ENCODE peak calls at places on chromosomes 11 and 22, in nine cellular contexts. T is foreskin fibroblast, Q is ovary, L is HL-60, B is kidney, W is A549, S is SK-N-SH, V is B cell, I is neural progenitor cell. F is an unnamed sample.

GRCh38 chr11:1572200-1573076 is at the start of gene DUSP8:
- DNase-seq in V (peak), I (peak), Q (peak), T (peak), W (peak), B (peak), L (peak), S (peak), F (no peak)

GRCh38 chr11:10581481-10582019 is 13.1 kb upstream of the LYVE1 start:
- DNase-seq in L (peak), Q (peak), T (no peak), I (no peak), W (no peak), S (no peak), V (no peak), B (no peak), F (no peak)

GRCh38 chr22:28869736-28870135 is 13.6 kb upstream of the ZNRF3 start:
- DNase-seq in S (peak), V (no peak), L (no peak), Q (no peak), W (no peak), T (no peak), I (no peak), B (no peak), F (no peak)

GRCh38 chr11:48207881-48208280 is 8.7 kb upstream of the OR4B1 start:
- DNase-seq in I (no peak), V (no peak), T (no peak), B (no peak), Q (no peak), S (no peak), W (no peak), L (no peak), F (no peak)

GRCh38 chr22:47549741-47550340 is 787.4 kb downstream of the TBC1D22A start:
- DNase-seq in Q (no peak), W (no peak), B (no peak), V (no peak), S (no peak), T (no peak), I (no peak), L (no peak), F (no peak)

GRCh38 chr22:27223317-27224177 is 566.2 kb downstream of the MIAT start:
- DNase-seq in L (no peak), S (no peak), I (no peak), V (no peak), B (no peak), T (peak), Q (no peak), W (peak), F (no peak)

GRCh38 chr11:93648168-93648567 is 13.3 kb upstream of the CEP295 start:
- DNase-seq in W (peak), I (peak), S (no peak), L (no peak), B (no peak), V (no peak), T (no peak), Q (no peak), F (no peak)

GRCh38 chr22:25025586-25025985 is 73.1 kb downstream of the KIAA1671 start:
- DNase-seq in L (no peak), V (no peak), W (no peak), T (no peak), S (no peak), Q (no peak), I (no peak), B (no peak), F (no peak)

GRCh38 chr11:60345489-60345888 is 18.4 kb downstream of the MS4A6E start:
- DNase-seq in L (no peak), I (peak), W (peak), B (no peak), S (no peak), T (no peak), Q (no peak), V (no peak), F (no peak)

GRCh38 chr11:108002476-108002875 is 6.2 kb upstream of the CUL5 start:
- DNase-seq in T (no peak), V (no peak), L (no peak), Q (no peak), I (no peak), S (no peak), W (no peak), B (no peak), F (no peak)

GRCh38 chr11:134756811-134757540 is 344.9 kb upstream of the B3GAT1 start:
- DNase-seq in S (no peak), V (no peak), I (no peak), L (no peak), W (no peak), Q (no peak), T (no peak), B (no peak), F (no peak)

GRCh38 chr11:103202048-103202651 is 92.9 kb downstream of the DYNC2H1 start:
- DNase-seq in Q (no peak), B (no peak), L (no peak), W (peak), V (no peak), S (peak), I (peak), T (peak), F (no peak)

GRCh38 chr11:84722583-84723108 is 904.5 kb downstream of the DLG2 start:
- DNase-seq in Q (no peak), I (peak), L (no peak), B (no peak), S (no peak), T (no peak), V (no peak), W (peak), F (no peak)

GRCh38 chr11:122843281-122844150 is 5.2 kb downstream of the CRTAM start:
- DNase-seq in B (no peak), Q (no peak), L (no peak), I (no peak), S (no peak), W (no peak), V (peak), T (no peak), F (no peak)

GRCh38 chr11:65744699-65745042 is 24.1 kb upstream of the RNASEH2C start:
- DNase-seq in S (no peak), V (no peak), Q (no peak), L (no peak), B (no peak), I (no peak), W (no peak), T (no peak), F (no peak)

GRCh38 chr22:32325811-32326237 is 31.8 kb upstream of the RFPL3 start:
- DNase-seq in T (no peak), S (no peak), B (peak), V (no peak), W (no peak), L (no peak), I (no peak), Q (no peak), F (no peak)

GRCh38 chr11:35098850-35099249 is 40.1 kb upstream of the CD44 start:
- DNase-seq in B (no peak), S (no peak), I (no peak), Q (no peak), V (no peak), T (no peak), W (no peak), L (no peak), F (no peak)

GRCh38 chr11:47340980-47341775 is 11.3 kb downstream of the MYBPC3 start:
- DNase-seq in Q (no peak), V (peak), I (no peak), L (no peak), W (no peak), S (no peak), T (no peak), B (peak), F (no peak)

GRCh38 chr11:44782478-44782877 is 55.7 kb downstream of the TSPAN18 start:
- DNase-seq in V (no peak), B (no peak), Q (no peak), I (no peak), S (no peak), T (no peak), L (no peak), W (no peak), F (no peak)

GRCh38 chr11:67390947-67391303 is 861 bp upstream of the RAD9A start:
- DNase-seq in Q (no peak), T (no peak), B (no peak), I (no peak), W (no peak), L (no peak), V (no peak), S (no peak), F (no peak)

GRCh38 chr11:75388386-75389275 is 10.7 kb upstream of the RPS3 start:
- DNase-seq in W (peak), L (peak), S (peak), V (peak), I (peak), Q (peak), B (peak), T (peak), F (no peak)

GRCh38 chr11:31641477-31642062 is 132.0 kb downstream of the ELP4 start:
- DNase-seq in I (peak), B (no peak), S (peak), V (no peak), Q (no peak), T (peak), L (no peak), W (peak), F (no peak)

GRCh38 chr11:86459002-86459385 is 84.3 kb downstream of the CCDC81 start:
- DNase-seq in Q (no peak), V (no peak), I (no peak), S (no peak), L (no peak), B (no peak), W (no peak), T (no peak), F (no peak)
- TF ChIP-seq CTCF in Q (no peak), V (no peak), I (no peak), S (no peak), L (no peak), B (no peak), W (no peak), T (no peak), F (no peak)

GRCh38 chr11:69153661-69154060 is 2.1 kb upstream of the SMIM38 start:
- DNase-seq in S (no peak), Q (no peak), I (no peak), T (no peak), V (no peak), W (no peak), B (no peak), L (no peak), F (no peak)
- TF ChIP-seq CTCF in S (no peak), Q (no peak), I (no peak), T (no peak), V (no peak), W (no peak), B (no peak), L (no peak), F (no peak)

GRCh38 chr11:69472766-69473519 is 8.5 kb upstream of the LINC01488 start:
- DNase-seq in B (peak), T (no peak), S (no peak), W (no peak), V (no peak), L (no peak), Q (no peak), I (no peak), F (peak)
- TF ChIP-seq CTCF in B (no peak), T (no peak), S (no peak), W (no peak), V (no peak), L (no peak), Q (no peak), I (no peak), F (no peak)

GRCh38 chr22:48572951-48573350 is 1254.7 kb downstream of the BRD1 start:
- DNase-seq in W (no peak), Q (no peak), L (no peak), T (no peak), B (peak), S (no peak), V (no peak), I (no peak), F (no peak)

GRCh38 chr22:48576333-48577013 is 1251.2 kb downstream of the BRD1 start:
- DNase-seq in S (peak), T (no peak), L (no peak), V (no peak), W (no peak), B (peak), I (peak), Q (no peak), F (no peak)

GRCh38 chr22:48573766-48574165 is 1253.9 kb downstream of the BRD1 start:
- DNase-seq in I (no peak), T (no peak), L (no peak), B (peak), V (no peak), Q (no peak), W (no peak), S (no peak), F (no peak)

GRCh38 chr22:48575567-48576332 is 1251.9 kb downstream of the BRD1 start:
- DNase-seq in I (peak), T (no peak), W (no peak), V (no peak), S (peak), B (peak), Q (no peak), L (no peak), F (no peak)

GRCh38 chr22:48574776-48575566 is 1252.7 kb downstream of the BRD1 start:
- DNase-seq in L (peak), Q (peak), V (no peak), T (no peak), B (peak), W (peak), I (peak), S (peak), F (no peak)
- TF ChIP-seq CTCF in L (no peak), Q (peak), V (no peak), T (no peak), B (peak), W (peak), I (peak), S (no peak), F (peak)

GRCh38 chr22:23984430-23984829 is 4.5 kb downstream of the GSTT2 start:
- DNase-seq in I (no peak), W (peak), V (peak), B (no peak), S (peak), Q (no peak), T (peak), L (peak), F (no peak)
- TF ChIP-seq CTCF in I (no peak), W (peak), V (peak), B (peak), S (peak), Q (peak), T (peak), L (peak), F (no peak)

GRCh38 chr22:22689621-22690345 is 45.4 kb downstream of the GGTLC2 start:
- DNase-seq in V (no peak), S (no peak), W (no peak), B (no peak), I (no peak), T (no peak), L (no peak), Q (no peak), F (peak)

GRCh38 chr22:22684605-22685561 is 40.5 kb downstream of the GGTLC2 start:
- DNase-seq in T (peak), B (no peak), V (peak), W (peak), L (no peak), S (no peak), Q (no peak), I (peak), F (no peak)

GRCh38 chr22:22691055-22691454 is 46.6 kb downstream of the GGTLC2 start:
- DNase-seq in V (no peak), W (no peak), B (no peak), S (no peak), I (no peak), T (no peak), L (no peak), Q (no peak), F (peak)

GRCh38 chr22:22685586-22685985 is 41.2 kb downstream of the GGTLC2 start:
- DNase-seq in L (no peak), T (no peak), S (no peak), W (no peak), V (no peak), Q (no peak), I (no peak), B (no peak), F (no peak)

DNA sequence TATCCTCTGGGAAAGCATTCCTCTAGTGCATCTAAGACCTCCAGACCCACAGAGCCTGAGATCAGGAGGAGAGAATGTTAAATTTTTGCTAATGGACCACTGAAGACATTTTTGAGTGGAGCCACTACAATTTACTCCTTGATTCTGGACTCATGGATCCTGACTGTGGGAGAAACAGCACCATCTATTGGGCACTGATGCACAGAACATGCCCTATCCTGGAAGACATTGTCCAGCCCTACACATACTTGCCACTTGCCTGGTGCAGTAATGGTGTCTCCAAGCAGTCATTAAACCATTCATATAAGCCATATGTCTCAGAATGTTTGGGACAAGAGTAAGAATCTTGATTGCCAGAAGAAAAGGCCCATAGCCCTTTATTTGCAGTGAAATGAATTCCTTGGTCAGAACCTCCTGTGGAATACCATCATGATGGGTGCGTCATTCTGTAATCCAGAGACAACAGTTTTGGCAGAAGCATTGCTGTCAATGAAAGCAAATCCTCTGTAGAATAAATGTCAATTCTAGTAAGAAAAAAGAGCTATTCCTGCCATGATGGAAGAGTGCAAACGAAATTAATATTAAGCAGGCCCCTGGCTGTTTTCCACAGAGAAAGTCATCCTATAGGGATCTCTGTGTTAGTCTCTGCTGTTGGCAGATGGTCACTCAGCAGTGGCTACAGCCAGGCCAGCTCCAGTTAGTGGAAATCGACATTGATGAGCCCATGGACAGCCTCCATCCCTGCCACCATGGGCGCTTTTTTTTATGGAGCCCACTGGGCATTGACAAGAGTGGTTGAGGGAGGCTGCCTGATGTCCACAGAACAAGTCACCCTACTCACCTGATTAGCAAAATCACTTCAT is 43.5 kb downstream of the GGTLC2 start:
- DNase-seq in B (no peak), T (peak), S (peak), W (peak), L (no peak), V (no peak), Q (peak), I (peak), F (peak)
- TF ChIP-seq CTCF in B (peak), T (peak), S (peak), W (peak), L (peak), V (peak), Q (peak), I (peak), F (peak)

GRCh38 chr11:121456816-121457431 is 4.2 kb upstream of the SORL1-AS1 start:
- DNase-seq in B (no peak), I (no peak), W (no peak), V (no peak), L (no peak), Q (no peak), S (no peak), T (no peak), F (no peak)
- TF ChIP-seq CTCF in B (no peak), I (no peak), W (no peak), V (no peak), L (no peak), Q (no peak), S (no peak), T (no peak), F (no peak)